ENCODE peak calls at places on chromosomes 13 and 19, in six cellular contexts. K is esophagus squamous epithelium, X is Peyer's patch, D is pancreas, I is GM23338, M is thoracic aorta. E is an unnamed sample.

GRCh38 chr13:22454586-22454985 is 726.2 kb upstream of the SGCG start:
- DNase-seq in K (no peak), X (no peak), I (peak), M (no peak), D (no peak), E (no peak)

GRCh38 chr13:26529441-26529840 is 28.0 kb upstream of the WASF3 start:
- DNase-seq in K (no peak), M (no peak), I (peak), D (no peak), X (no peak), E (no peak)

GRCh38 chr19:46674416-46675178 is 13.6 kb upstream of the DACT3 start:
- DNase-seq in D (no peak), M (no peak), K (no peak), X (no peak), I (peak), E (no peak)

GRCh38 chr13:96421314-96421713 is 331.4 kb downstream of the HS6ST3 start:
- DNase-seq in K (no peak), M (no peak), D (no peak), I (no peak), X (no peak), E (no peak)

GRCh38 chr19:16026131-16026530 is 50.2 kb upstream of the TPM4 start:
- DNase-seq in K (no peak), X (no peak), I (no peak), M (no peak), D (no peak), E (no peak)

GRCh38 chr13:57982782-57983181 is 351.2 kb downstream of the PCDH17 start:
- DNase-seq in D (no peak), I (no peak), M (no peak), K (no peak), X (no peak), E (no peak)

GRCh38 chr13:44629465-44630183 is 53.5 kb upstream of the TSC22D1 start:
- DNase-seq in D (no peak), K (no peak), I (no peak), X (no peak), M (no peak), E (no peak)

GRCh38 chr13:97142452-97142851 is 79.7 kb upstream of the MBNL2 start:
- DNase-seq in X (no peak), K (no peak), M (no peak), D (peak), I (peak), E (no peak)

GRCh38 chr19:44141191-44142013 is at the start of gene ZNF234:
- DNase-seq in M (peak), I (peak), K (no peak), D (peak), X (peak), E (peak)

GRCh38 chr13:35703061-35703460 is 226.6 kb upstream of the MAB21L1 start:
- DNase-seq in M (no peak), K (no peak), I (no peak), X (no peak), D (no peak), E (no peak)

GRCh38 chr19:46404884-46405658 is 8.3 kb downstream of the CCDC8 start:
- DNase-seq in M (no peak), I (peak), K (no peak), X (no peak), D (peak), E (no peak)

GRCh38 chr19:56978023-56978565 is 137.6 kb upstream of the PEG3 start:
- DNase-seq in X (no peak), I (no peak), M (no peak), K (no peak), D (no peak), E (no peak)

GRCh38 chr19:16088985-16089846 is 12.9 kb downstream of the TPM4 start:
- DNase-seq in X (no peak), M (no peak), D (no peak), K (no peak), I (no peak), E (no peak)

GRCh38 chr13:83881917-83882625 is at the start of gene SLITRK1:
- DNase-seq in X (no peak), I (peak), D (peak), M (no peak), K (no peak), E (no peak)

GRCh38 chr13:50730496-50731171 is 112.9 kb downstream of the DLEU7 start:
- DNase-seq in X (no peak), K (no peak), I (no peak), M (no peak), D (no peak), E (no peak)

GRCh38 chr13:23386533-23386932 is 47.0 kb downstream of the SACS start:
- DNase-seq in X (no peak), M (no peak), I (no peak), D (no peak), K (no peak), E (no peak)

GRCh38 chr13:51614350-51614786 is 30.1 kb downstream of the WDFY2 start:
- DNase-seq in X (peak), M (no peak), K (no peak), I (no peak), D (no peak), E (peak)

GRCh38 chr13:27533155-27533643 is 82.8 kb upstream of the MTIF3 start:
- DNase-seq in M (no peak), K (no peak), X (peak), D (peak), I (peak), E (peak)

GRCh38 chr19:17538684-17539287 is 16.7 kb upstream of the COLGALT1 start:
- DNase-seq in I (peak), D (no peak), M (no peak), K (no peak), X (peak), E (no peak)

GRCh38 chr13:29844441-29844840 is 6.0 kb downstream of the UBL3 start:
- DNase-seq in K (no peak), X (no peak), M (no peak), D (no peak), I (no peak), E (no peak)

GRCh38 chr13:108176685-108177274 is 38.6 kb downstream of the LIG4 start:
- DNase-seq in M (no peak), K (no peak), X (peak), I (peak), D (peak), E (peak)

GRCh38 chr13:23325191-23325590 is 108.3 kb downstream of the SACS start:
- DNase-seq in X (no peak), D (no peak), M (no peak), K (no peak), I (no peak), E (no peak)

GRCh38 chr13:96898212-96898611 is 96.1 kb downstream of the OXGR1 start:
- DNase-seq in D (no peak), M (no peak), I (no peak), K (no peak), X (no peak), E (no peak)

GRCh38 chr19:35134601-35135091 is at the start of gene LGI4:
- DNase-seq in K (no peak), D (no peak), I (no peak), M (no peak), X (no peak), E (no peak)

GRCh38 chr19:18091217-18091608 is 4.5 kb upstream of the IL12RB1 start:
- DNase-seq in D (no peak), M (no peak), I (no peak), X (peak), K (no peak), E (peak)

GRCh38 chr13:91630916-91631315 is 232.5 kb downstream of the GPC5 start:
- DNase-seq in X (no peak), D (no peak), K (no peak), I (no peak), M (no peak), E (no peak)

GRCh38 chr19:3135961-3136683 is at the start of gene GNA15:
- DNase-seq in M (no peak), X (no peak), K (no peak), I (no peak), D (no peak), E (no peak)

GRCh38 chr13:26112843-26113242 is 61.0 kb upstream of the SHISA2 start:
- DNase-seq in K (no peak), I (peak), M (no peak), X (no peak), D (no peak), E (no peak)

GRCh38 chr19:50932018-50932689 is 20.7 kb downstream of the KLK5 start:
- DNase-seq in K (no peak), M (no peak), D (peak), X (no peak), I (no peak), E (no peak)

GRCh38 chr13:66853559-66853958 is 376.6 kb downstream of the PCDH9 start:
- DNase-seq in D (no peak), X (no peak), M (no peak), I (no peak), K (no peak), E (no peak)

GRCh38 chr13:24080134-24080533 is 80.4 kb upstream of the SPATA13 start:
- DNase-seq in M (no peak), X (no peak), I (no peak), D (no peak), K (no peak), E (no peak)

GRCh38 chr13:24502567-24503375 is 9.8 kb downstream of the PARP4 start:
- DNase-seq in I (no peak), D (no peak), K (no peak), M (no peak), X (no peak), E (no peak)

GRCh38 chr13:46866150-46866549 is 30.7 kb downstream of the HTR2A start:
- DNase-seq in I (peak), D (no peak), X (peak), M (no peak), K (peak), E (no peak)

GRCh38 chr13:75495938-75496337 is 14.0 kb upstream of the TBC1D4 start:
- DNase-seq in I (no peak), K (no peak), D (no peak), X (no peak), M (no peak), E (no peak)

GRCh38 chr19:19558636-19559035 is 20.6 kb downstream of the CILP2 start:
- DNase-seq in X (no peak), D (no peak), I (no peak), M (no peak), K (no peak), E (no peak)

GRCh38 chr19:10815969-10816635 is 19.9 kb downstream of the TMED1 start:
- DNase-seq in X (no peak), D (no peak), M (no peak), K (no peak), I (peak), E (no peak)
- H3K27ac ChIP-seq in X (peak), D (no peak), M (peak), K (peak), I (peak), E (no peak)

GRCh38 chr19:1768248-1768647 is 14.9 kb downstream of the ONECUT3 start:
- DNase-seq in I (peak), D (no peak), K (no peak), X (no peak), M (no peak), E (no peak)
- TF ChIP-seq CTCF in I (peak), D (no peak), K (peak), X (no peak), M (no peak), E (no peak)

DNA sequence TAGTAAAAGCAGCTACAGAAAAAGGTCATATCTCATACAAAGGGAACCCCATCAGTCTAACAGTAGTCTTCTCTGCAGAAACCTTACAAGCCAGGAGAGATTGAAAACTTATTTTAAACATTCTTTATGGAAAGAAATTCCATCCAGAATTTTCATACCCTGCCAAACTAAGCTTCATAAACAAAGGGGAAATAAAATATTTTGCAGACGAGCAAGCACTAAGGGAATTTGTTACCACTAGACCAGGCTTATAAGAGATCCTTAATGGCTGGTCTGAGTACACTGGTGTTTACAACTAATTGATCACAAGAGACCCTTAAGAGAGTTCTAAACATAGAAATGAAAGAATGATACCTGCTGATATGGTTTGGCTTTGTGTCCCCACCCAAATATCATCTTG is 128.6 kb upstream of the TNFSF11 start:
- DNase-seq in M (no peak), X (no peak), D (no peak), K (no peak), I (no peak), E (no peak)
- H3K27ac ChIP-seq in M (no peak), X (no peak), D (no peak), K (no peak), I (no peak), E (no peak)

GRCh38 chr13:111547726-111548273 is 227.4 kb downstream of the TEX29 start:
- DNase-seq in D (no peak), I (no peak), K (no peak), X (no peak), M (no peak), E (no peak)

GRCh38 chr13:111548301-111548700 is 227.9 kb downstream of the TEX29 start:
- DNase-seq in I (no peak), K (no peak), D (no peak), M (no peak), X (no peak), E (no peak)

GRCh38 chr13:111550062-111550461 is 229.6 kb downstream of the TEX29 start:
- DNase-seq in M (no peak), X (no peak), D (no peak), K (no peak), I (no peak), E (no peak)

GRCh38 chr13:111548805-111549204 is 228.4 kb downstream of the TEX29 start:
- DNase-seq in K (no peak), D (no peak), M (no peak), X (no peak), I (no peak), E (no peak)

GRCh38 chr13:111549464-111549863 is 229.0 kb downstream of the TEX29 start:
- DNase-seq in X (no peak), I (no peak), K (no peak), D (no peak), M (no peak), E (no peak)
- TF ChIP-seq CTCF in X (no peak), I (no peak), K (no peak), D (no peak), M (no peak), E (no peak)

GRCh38 chr13:40102360-40102727 is 446.9 kb downstream of the COG6 start:
- DNase-seq in K (no peak), D (no peak), M (no peak), I (no peak), X (no peak), E (no peak)

GRCh38 chr13:40101708-40102359 is 446.4 kb downstream of the COG6 start:
- DNase-seq in K (no peak), I (no peak), D (no peak), M (no peak), X (no peak), E (no peak)

GRCh38 chr13:40103864-40104263 is 448.4 kb downstream of the COG6 start:
- DNase-seq in K (no peak), I (no peak), M (no peak), X (no peak), D (no peak), E (no peak)

DNA sequence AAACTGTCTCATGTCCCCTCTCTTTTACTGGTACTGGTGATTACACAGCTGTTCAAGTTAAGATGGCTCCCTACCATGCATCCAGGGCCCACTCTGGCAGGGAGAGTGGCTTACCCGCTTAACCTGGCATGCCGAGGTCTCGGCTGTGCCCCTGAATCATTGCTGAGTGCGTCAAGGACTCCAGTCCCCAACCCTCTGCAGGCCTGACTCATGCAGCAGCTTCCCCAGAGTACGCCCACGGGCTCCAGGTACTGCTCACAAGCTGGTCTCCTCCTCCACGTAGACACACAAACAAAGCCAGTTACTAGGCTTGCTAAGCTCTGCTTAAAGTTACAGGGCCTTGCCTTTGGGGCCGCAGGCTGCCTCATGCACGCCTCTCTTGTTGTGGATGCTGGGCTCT is 447.4 kb downstream of the COG6 start:
- DNase-seq in X (no peak), I (no peak), D (no peak), K (no peak), M (no peak), E (peak)
- H3K27ac ChIP-seq in X (no peak), I (no peak), D (no peak), K (peak), M (no peak), E (no peak)

DNA sequence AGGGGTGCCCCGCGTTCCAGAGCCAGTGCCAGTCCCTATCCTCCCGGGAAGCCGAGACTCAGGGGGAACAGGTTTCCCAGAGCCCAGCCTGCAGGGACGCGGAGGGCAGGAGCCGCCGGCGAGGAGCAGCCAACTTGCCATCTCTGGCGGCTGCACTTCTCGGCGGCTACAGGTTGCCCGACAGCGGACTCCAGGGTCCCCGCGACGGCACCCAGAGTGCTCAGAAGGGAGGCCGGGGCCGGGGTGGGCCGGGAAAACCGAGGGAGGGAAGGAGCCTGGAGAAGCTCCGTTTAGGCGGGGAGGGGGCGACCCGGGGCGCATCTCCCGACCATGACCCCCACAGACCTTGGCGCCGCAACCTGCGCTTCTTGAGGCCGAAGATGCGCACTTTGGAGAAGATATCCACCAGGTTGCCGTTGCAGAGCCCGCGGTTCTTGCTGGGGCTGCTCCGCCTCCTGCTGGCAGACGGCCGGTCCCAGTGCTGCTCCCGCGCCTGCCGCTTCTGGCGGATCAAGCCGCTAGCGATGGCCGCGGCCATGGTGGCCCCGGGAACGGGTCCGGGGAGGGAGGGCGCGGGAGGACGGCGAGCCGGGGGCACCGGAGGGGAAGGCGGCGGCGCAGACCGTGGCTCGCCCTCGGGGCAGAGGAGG is 463.8 kb downstream of the ITGBL1 start:
- DNase-seq in K (no peak), M (no peak), I (peak), D (peak), X (no peak), E (no peak)
- TF ChIP-seq CTCF in K (no peak), M (no peak), I (peak), D (no peak), X (no peak), E (no peak)

GRCh38 chr19:28012361-28012760 is 1200.6 kb downstream of the UQCRFS1 start:
- DNase-seq in X (no peak), M (no peak), I (peak), K (no peak), D (no peak), E (no peak)

GRCh38 chr19:28010656-28011055 is 1202.3 kb downstream of the UQCRFS1 start:
- DNase-seq in K (no peak), I (no peak), M (no peak), X (no peak), D (no peak), E (no peak)

GRCh38 chr19:28003543-28003942 is 1209.4 kb downstream of the UQCRFS1 start:
- DNase-seq in M (no peak), K (no peak), D (no peak), I (no peak), X (no peak), E (no peak)

GRCh38 chr19:28009696-28010095 is 1203.3 kb downstream of the UQCRFS1 start:
- DNase-seq in D (no peak), K (no peak), X (no peak), M (no peak), I (no peak), E (no peak)

DNA sequence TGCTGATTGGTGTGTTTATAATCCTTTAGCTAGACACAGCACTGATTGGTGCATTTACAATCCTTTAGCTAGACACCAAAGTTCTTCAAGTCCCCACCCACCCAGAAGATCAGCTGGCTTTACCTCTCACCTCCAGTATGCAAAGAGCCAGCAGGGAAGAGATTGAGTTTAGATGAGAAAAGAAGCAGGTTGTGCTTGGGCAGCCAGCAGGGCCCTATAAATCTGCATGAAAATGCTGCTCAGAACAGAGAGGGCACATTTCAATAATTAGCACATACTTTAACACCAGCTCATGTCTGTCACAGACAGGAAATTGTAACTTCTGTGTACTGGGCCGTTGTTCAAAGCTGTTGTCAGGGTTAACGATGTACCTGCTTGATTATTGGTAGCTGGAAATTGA is 1204.3 kb downstream of the UQCRFS1 start:
- DNase-seq in K (no peak), X (no peak), M (no peak), I (peak), D (no peak), E (no peak)
- H3K27ac ChIP-seq in K (no peak), X (no peak), M (no peak), I (no peak), D (no peak), E (no peak)

GRCh38 chr19:54207908-54208783 is 7.5 kb downstream of the RPS9 start:
- DNase-seq in K (no peak), M (no peak), I (no peak), X (peak), D (no peak), E (no peak)
- TF ChIP-seq CTCF in K (no peak), M (no peak), I (no peak), X (no peak), D (no peak), E (no peak)

E was measured in CD4-positive, alpha-beta T cell.